ENCODE peak calls at places on chromosome 1, in four cellular contexts. R is GM12878, Y is HEK293T, U is K562. N is an unnamed sample.

GRCh38 chr1:17588048-17588781 is 48.7 kb downstream of the ARHGEF10L start:
- DNase-seq in U (no peak), Y (no peak), R (no peak), N (peak)

GRCh38 chr1:22710688-22711024 is at the start of gene EPHB2:
- DNase-seq in U (peak), Y (peak), R (no peak), N (no peak)

GRCh38 chr1:108953452-108953851 is 9.8 kb downstream of the CLCC1 start:
- DNase-seq in Y (no peak), U (no peak), R (no peak), N (peak)

GRCh38 chr1:204287466-204287881 is 72.3 kb downstream of the PLEKHA6 start:
- DNase-seq in Y (no peak), U (no peak), R (no peak), N (no peak)

GRCh38 chr1:204992499-204992898 is 50.5 kb upstream of the CNTN2 start:
- DNase-seq in R (no peak), Y (no peak), U (no peak), N (no peak)

GRCh38 chr1:58971629-58972140 is 187.8 kb upstream of the JUN start:
- DNase-seq in Y (no peak), R (no peak), U (no peak), N (peak)

GRCh38 chr1:226691257-226691656 is 47.8 kb downstream of the ITPKB start:
- DNase-seq in R (no peak), Y (no peak), U (no peak), N (no peak)

GRCh38 chr1:94332952-94333351 is 85.2 kb upstream of the ABCD3 start:
- DNase-seq in R (no peak), Y (no peak), U (no peak), N (peak)

GRCh38 chr1:208098758-208099157 is 145.4 kb downstream of the PLXNA2 start:
- DNase-seq in R (no peak), Y (no peak), U (no peak), N (no peak)

GRCh38 chr1:215523906-215524305 is 43.2 kb upstream of the KCTD3 start:
- DNase-seq in U (no peak), Y (no peak), R (no peak), N (no peak)

GRCh38 chr1:66274634-66275033 is 259.3 kb upstream of the SGIP1 start:
- DNase-seq in R (no peak), U (no peak), Y (no peak), N (no peak)
- TF ChIP-seq TARDBP in R (no peak), U (no peak), Y (no peak), N (no peak)

GRCh38 chr1:113804421-113805255 is 7.6 kb downstream of the RSBN1 start:
- DNase-seq in R (no peak), U (peak), Y (peak), N (peak)

GRCh38 chr1:113805639-113806038 is 6.6 kb downstream of the RSBN1 start:
- DNase-seq in U (no peak), R (no peak), Y (no peak), N (no peak)

GRCh38 chr1:113808450-113809195 is 3.7 kb downstream of the RSBN1 start:
- DNase-seq in Y (no peak), U (no peak), R (no peak), N (no peak)

GRCh38 chr1:113802367-113803007 is 9.8 kb downstream of the RSBN1 start:
- DNase-seq in U (no peak), R (no peak), Y (no peak), N (no peak)

GRCh38 chr1:113805256-113805531 is 7.1 kb downstream of the RSBN1 start:
- DNase-seq in U (no peak), R (no peak), Y (no peak), N (no peak)
- TF ChIP-seq TARDBP in U (no peak), R (no peak), Y (no peak), N (no peak)

DNA sequence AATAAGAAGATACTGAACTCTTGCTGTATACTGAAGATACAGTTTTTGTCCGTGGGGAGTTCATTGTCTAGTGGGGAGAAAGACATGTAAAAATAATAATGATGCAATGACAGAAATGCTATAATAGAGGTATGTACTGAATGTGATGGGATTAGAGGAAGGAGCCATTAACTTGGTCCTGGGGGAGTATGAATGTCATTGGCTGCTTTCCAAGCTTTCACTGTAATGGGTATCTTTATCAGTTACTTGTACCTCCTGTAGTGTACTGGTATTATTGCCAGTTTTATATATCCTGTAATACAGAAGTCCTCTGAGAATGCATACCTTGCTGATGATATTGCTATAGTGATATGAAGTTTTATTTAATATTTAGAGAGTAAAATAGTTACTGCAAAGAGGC is 7.4 kb downstream of the BTBD8 start:
- DNase-seq in U (no peak), Y (peak), R (no peak), N (no peak)
- TF ChIP-seq TARDBP in U (no peak), Y (no peak), R (no peak), N (no peak)

GRCh38 chr1:19338323-19338762 is 26.2 kb downstream of the SLC66A1 start:
- DNase-seq in R (no peak), Y (peak), U (peak), N (peak)

GRCh38 chr1:19339199-19339861 is 27.2 kb downstream of the SLC66A1 start:
- DNase-seq in R (no peak), Y (no peak), U (no peak), N (no peak)

GRCh38 chr1:19340387-19340937 is 28.3 kb downstream of the SLC66A1 start:
- DNase-seq in Y (no peak), R (no peak), U (no peak), N (no peak)

GRCh38 chr1:19336543-19336942 is 24.4 kb downstream of the SLC66A1 start:
- DNase-seq in U (no peak), Y (no peak), R (no peak), N (no peak)

DNA sequence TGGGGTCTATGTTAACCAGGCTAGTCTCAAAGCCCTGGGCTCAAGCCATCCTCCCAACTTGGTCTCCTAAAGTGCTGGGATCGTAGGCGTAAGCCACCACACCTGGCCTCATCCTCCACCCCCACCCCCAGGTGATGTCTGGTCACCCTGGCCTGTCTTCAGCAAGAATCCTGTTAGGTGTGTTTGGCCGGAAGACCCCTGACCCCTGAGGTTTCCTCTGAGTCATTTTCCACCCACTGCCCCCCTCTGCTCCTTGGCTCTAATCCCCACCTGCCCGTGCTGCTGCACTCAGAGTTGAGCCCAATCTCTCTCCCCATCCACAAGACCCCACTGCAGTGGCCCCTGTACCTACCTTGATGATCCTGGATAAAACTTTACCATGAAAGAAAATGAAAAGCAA is 25.2 kb downstream of the SLC66A1 start:
- DNase-seq in R (no peak), Y (no peak), U (no peak), N (no peak)
- TF ChIP-seq TARDBP in R (no peak), Y (no peak), U (no peak), N (no peak)

DNA sequence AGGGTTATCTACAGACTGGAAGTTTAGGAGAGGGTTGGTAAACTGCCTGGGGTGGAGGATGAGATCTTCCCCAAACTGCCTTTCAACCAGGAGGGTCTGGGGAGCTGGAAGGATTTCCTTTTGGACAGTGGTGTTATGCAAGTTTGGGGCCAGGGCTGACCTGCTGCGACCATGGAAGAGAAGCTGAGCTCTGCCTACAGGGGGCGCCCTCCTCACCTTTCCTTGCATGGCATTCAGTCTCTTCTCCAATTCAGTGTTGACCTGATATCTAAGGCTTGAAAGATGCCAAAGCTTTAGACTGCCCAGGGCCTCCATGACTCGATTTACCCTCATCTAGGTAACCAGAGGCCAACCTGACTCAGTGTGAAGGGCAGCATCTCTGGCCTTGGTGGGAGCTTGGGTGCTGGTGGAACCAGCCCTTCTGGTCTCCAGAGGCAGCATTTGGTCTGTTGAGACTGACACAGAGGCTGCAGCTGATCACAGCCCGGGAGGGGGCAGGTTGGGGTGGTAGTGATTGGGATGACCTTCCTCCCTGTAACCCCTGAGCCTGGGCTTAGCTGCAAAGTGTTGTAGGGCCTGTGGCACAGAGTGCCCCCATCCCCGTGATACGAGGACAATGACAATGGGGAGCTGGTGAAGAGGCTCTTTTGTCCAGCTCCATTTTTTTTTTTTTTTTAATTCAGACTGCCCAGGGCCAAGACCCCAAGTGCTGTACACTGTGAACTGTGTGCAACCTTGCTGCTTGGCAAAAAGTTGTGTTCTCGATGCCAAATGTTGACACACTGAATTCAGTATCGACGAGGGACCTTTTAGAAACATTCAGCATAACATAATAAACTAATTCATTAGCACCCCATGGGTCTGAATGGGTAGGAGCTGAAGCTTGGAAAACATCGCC is 169.9 kb downstream of the GRIK3 start:
- DNase-seq in Y (peak), R (no peak), U (peak), N (no peak)
- TF ChIP-seq TARDBP in Y (no peak), R (no peak), U (no peak), N (no peak)

N was measured in HepG2.